ENCODE peak calls at places on chromosome X, in seven cellular contexts. E, X, R, O, A, D and B are unnamed samples.

GRCh38 chrX:123590842-123591491 is 141.9 kb downstream of the THOC2 start:
- DNase-seq in E (no peak), X (no peak), R (no peak), O (no peak), A (peak; percentile 27), D (peak; percentile 22), B (no peak)

GRCh38 chrX:141947350-141947749 is 43.7 kb downstream of the MAGEC1 start:
- DNase-seq in E (no peak), X (no peak), R (no peak), O (no peak), A (no peak), D (no peak), B (no peak)

GRCh38 chrX:13373807-13374187 is 53.9 kb upstream of the ATXN3L start:
- DNase-seq in E (no peak), X (no peak), R (no peak), O (no peak), A (peak; percentile 85), D (peak; percentile 79), B (no peak)

GRCh38 chrX:87900320-87900908 is 382.8 kb downstream of the KLHL4 start:
- DNase-seq in E (no peak), X (no peak), R (no peak), O (no peak), A (no peak), D (no peak), B (no peak)

GRCh38 chrX:150324035-150324728 is 38.9 kb upstream of the MAMLD1 start:
- DNase-seq in E (no peak), X (no peak), R (no peak), O (no peak), A (peak; percentile 90), D (peak; percentile 89), B (no peak)

GRCh38 chrX:31136144-31136572 is 64.3 kb upstream of the FTHL17 start:
- DNase-seq in E (no peak), X (no peak), R (no peak), O (no peak), A (no peak), D (no peak), B (no peak)

GRCh38 chrX:40366661-40367060 is 214.1 kb upstream of the ATP6AP2 start:
- DNase-seq in E (no peak), X (peak; percentile 1), R (peak; percentile 85), O (no peak), A (no peak), D (no peak), B (no peak)

GRCh38 chrX:123764967-123765871 is 32.4 kb upstream of the THOC2 start:
- DNase-seq in E (peak; percentile 68), X (peak; percentile 39), R (peak; percentile 91), O (peak; percentile 80), A (peak; percentile 84), D (peak; percentile 87), B (peak; percentile 68)

GRCh38 chrX:119981286-119982070 is 37.9 kb upstream of the NKAP start:
- DNase-seq in E (peak; percentile 26), X (no peak), R (peak; percentile 80), O (no peak), A (peak; percentile 40), D (no peak), B (no peak)

GRCh38 chrX:118259213-118259612 is 86.7 kb upstream of the WDR44 start:
- DNase-seq in E (no peak), X (no peak), R (no peak), O (no peak), A (no peak), D (no peak), B (no peak)

GRCh38 chrX:155966876-155967275 is 30.6 kb upstream of the IL9R start:
- DNase-seq in E (peak; percentile 6), X (no peak), R (peak; percentile 62), O (no peak), A (peak; percentile 7), D (no peak), B (no peak)

GRCh38 chrX:110317079-110317819 is 636 bp downstream of the AMMECR1 start:
- DNase-seq in E (peak; percentile 38), X (no peak), R (peak; percentile 69), O (peak; percentile 29), A (no peak), D (no peak), B (peak; percentile 24)

GRCh38 chrX:147781844-147782243 is 129.9 kb upstream of the FMR1 start:
- DNase-seq in E (no peak), X (no peak), R (no peak), O (no peak), A (no peak), D (no peak), B (no peak)

GRCh38 chrX:147962476-147962875 is 18.7 kb upstream of the FMR1NB start:
- DNase-seq in E (no peak), X (no peak), R (no peak), O (no peak), A (no peak), D (no peak), B (no peak)

GRCh38 chrX:152810403-152810802 is 20.2 kb downstream of the CETN2 start:
- DNase-seq in E (no peak), X (no peak), R (no peak), O (no peak), A (no peak), D (no peak), B (no peak)
- TF ChIP-seq CTCF in E (no peak), X (no peak), R (no peak), O (no peak), A (no peak), D (no peak), B (no peak)

DNA sequence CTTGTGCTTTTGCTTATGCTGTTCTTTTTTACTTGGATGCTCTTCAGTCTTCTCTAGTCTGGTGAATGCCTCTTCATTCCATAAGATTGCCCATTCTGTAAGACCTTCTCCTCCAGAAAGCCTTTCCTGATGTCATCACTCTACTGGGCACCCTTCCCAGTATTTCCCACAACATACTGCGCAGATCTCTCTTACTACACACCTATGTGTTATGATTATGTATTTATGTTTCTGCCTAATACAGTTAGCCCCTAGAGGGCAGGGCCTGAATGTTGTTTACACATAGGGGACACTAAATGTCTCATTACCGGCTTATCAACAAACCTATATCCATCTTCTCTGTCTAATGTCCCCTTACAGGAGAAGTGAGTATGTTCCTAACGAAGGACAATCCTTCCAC is 21.1 kb downstream of the AIFM1 start:
- DNase-seq in E (no peak), X (no peak), R (no peak), O (no peak), A (peak; percentile 87), D (no peak), B (no peak)
- TF ChIP-seq CTCF in E (no peak), X (no peak), R (no peak), O (no peak), A (peak; percentile 34), D (no peak), B (no peak)

GRCh38 chrX:134721766-134722532 is 63.7 kb upstream of the PLAC1 start:
- DNase-seq in E (no peak), X (no peak), R (no peak), O (no peak), A (peak; percentile 48), D (no peak), B (no peak)
- TF ChIP-seq CTCF in E (no peak), X (no peak), R (no peak), O (no peak), A (no peak), D (no peak), B (no peak)

GRCh38 chrX:15050395-15050794 is 177.2 kb downstream of the MOSPD2 start:
- DNase-seq in E (no peak), X (no peak), R (no peak), O (no peak), A (no peak), D (no peak), B (no peak)
- TF ChIP-seq CTCF in E (no peak), X (no peak), R (peak; percentile 34), O (no peak), A (no peak), D (no peak), B (no peak)

DNA sequence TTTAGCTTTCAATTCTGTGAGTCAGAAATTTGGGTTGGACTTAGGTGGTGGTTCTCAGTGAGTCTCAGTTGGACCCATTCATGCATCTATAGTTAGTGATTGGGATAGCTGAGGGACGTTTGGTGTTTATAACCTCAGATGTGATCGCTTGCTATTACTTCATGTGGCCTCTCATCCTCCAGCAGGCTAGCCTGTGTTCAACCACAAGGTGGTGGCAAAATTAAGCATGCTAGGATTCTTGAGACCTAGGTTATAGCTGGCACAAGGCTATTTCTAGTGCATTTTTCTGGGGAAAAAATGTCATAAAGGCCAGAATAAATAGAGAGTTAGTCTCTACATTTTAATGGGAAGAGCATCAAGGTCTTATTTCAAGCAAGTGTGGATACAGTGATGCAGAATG is 10.9 kb upstream of the GRPR start:
- DNase-seq in E (no peak), X (no peak), R (no peak), O (no peak), A (no peak), D (no peak), B (no peak)
- TF ChIP-seq CTCF in E (peak; percentile 22), X (no peak), R (peak; percentile 65), O (no peak), A (no peak), D (no peak), B (no peak)

GRCh38 chrX:19613645-19614323 is 98.5 kb upstream of the MAP3K15 start:
- DNase-seq in E (no peak), X (no peak), R (no peak), O (no peak), A (no peak), D (no peak), B (no peak)
- TF ChIP-seq CTCF in E (no peak), X (no peak), R (no peak), O (no peak), A (no peak), D (no peak), B (no peak)

DNA sequence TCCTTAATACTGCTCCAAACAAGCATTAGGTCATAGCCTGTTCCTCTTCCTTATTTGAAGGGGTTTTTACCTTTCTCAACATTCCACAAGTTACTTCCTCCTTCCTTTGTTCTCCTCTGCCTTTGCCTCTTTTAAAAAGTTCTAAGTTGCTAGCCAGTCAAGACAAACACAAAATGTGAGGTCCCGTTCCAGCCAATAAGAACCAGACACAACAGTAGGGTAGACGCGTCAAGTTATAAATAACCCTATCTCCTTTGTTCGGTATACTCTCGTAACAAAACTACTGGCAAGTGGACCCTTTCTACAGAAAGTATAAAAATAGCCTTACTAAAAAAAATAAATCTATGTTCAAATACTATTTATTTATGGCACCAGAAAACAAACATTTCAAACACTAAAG is 6.3 kb upstream of the ACE2 start:
- DNase-seq in E (no peak), X (no peak), R (no peak), O (no peak), A (no peak), D (no peak), B (no peak)
- TF ChIP-seq CTCF in E (no peak), X (no peak), R (no peak), O (no peak), A (no peak), D (no peak), B (no peak)

GRCh38 chrX:38293741-38294140 is 33.6 kb downstream of the RPGR start:
- DNase-seq in E (no peak), X (no peak), R (no peak), O (no peak), A (peak; percentile 18), D (no peak), B (no peak)
- TF ChIP-seq CTCF in E (no peak), X (no peak), R (no peak), O (no peak), A (peak; percentile 22), D (peak; percentile 32), B (no peak)